ENCODE peak calls at places on chromosomes 11 and 22, in ten cellular contexts. C is heart left ventricle; L is fibroblast of the aortic adventitia; U is substantia nigra; V is stimulated activated CD8-positive, alpha-beta memory T cell treated with anti-CD3 and anti-CD28 coated beads, Interleukin-15, amount 100 ng/mL, for 4 hours; H is fibroblast of pulmonary artery; F is NCI-H69; D is renal cortical epithelial cell; I is stomach; S is stimulated activated CD4-positive, alpha-beta T cell treated with anti-CD3 and anti-CD28 coated beads, Interleukin-4, amount 100 ng/mL, for 24 hours. A is an unnamed sample.

GRCh38 chr11:105910095-105910715 is 111.8 kb downstream of the MSANTD4 start:
- DNase-seq in C (no peak), L (no peak), U (no peak), V (no peak), H (peak), F (no peak), D (peak), I (no peak), S (no peak), A (no peak)

GRCh38 chr22:21587803-21588611 is 20.5 kb downstream of the UBE2L3 start:
- DNase-seq in C (no peak), L (peak), U (no peak), V (no peak), H (peak), F (no peak), D (no peak), I (no peak), S (peak), A (no peak)

GRCh38 chr11:121352301-121352891 is 59.8 kb downstream of the SC5D start:
- DNase-seq in C (no peak), L (no peak), U (no peak), V (no peak), H (no peak), F (peak), D (no peak), I (no peak), S (no peak), A (no peak)

GRCh38 chr22:31244943-31245451 is 32.9 kb downstream of the LIMK2 start:
- DNase-seq in C (no peak), L (no peak), U (no peak), V (no peak), H (no peak), F (no peak), D (no peak), I (no peak), S (no peak), A (no peak)

GRCh38 chr11:1745701-1746320 is 4.6 kb downstream of the IFITM10 start:
- DNase-seq in C (no peak), L (no peak), U (no peak), V (no peak), H (no peak), F (no peak), D (no peak), I (no peak), S (no peak), A (no peak)

GRCh38 chr22:45905924-45906865 is 70.8 kb downstream of the WNT7B start:
- DNase-seq in C (no peak), L (peak), U (no peak), V (no peak), H (peak), F (peak), D (peak), I (no peak), S (no peak), A (no peak)

GRCh38 chr22:49509016-49509415 is 318.7 kb downstream of the BRD1 start:
- DNase-seq in C (no peak), L (no peak), U (no peak), V (no peak), H (no peak), F (no peak), D (no peak), I (peak), S (no peak), A (no peak)

GRCh38 chr11:1820463-1821325 is 14.1 kb upstream of the SYT8 start:
- DNase-seq in C (no peak), L (peak), U (no peak), V (no peak), H (peak), F (no peak), D (peak), I (no peak), S (no peak), A (no peak)

GRCh38 chr11:1205121-1205986 is 17.5 kb upstream of the MUC5B start:
- DNase-seq in C (no peak), L (no peak), U (no peak), V (no peak), H (no peak), F (no peak), D (no peak), I (no peak), S (no peak), A (peak)

GRCh38 chr11:78560826-78561484 is 13.7 kb downstream of the NARS2 start:
- DNase-seq in C (no peak), L (peak), U (no peak), V (no peak), H (peak), F (peak), D (peak), I (no peak), S (no peak), A (no peak)

GRCh38 chr11:117706322-117706814 is 90.6 kb downstream of the DSCAML1 start:
- DNase-seq in C (no peak), L (no peak), U (no peak), V (no peak), H (no peak), F (no peak), D (no peak), I (no peak), S (no peak), A (no peak)

GRCh38 chr11:120219935-120220746 is 9.3 kb downstream of the OAF start:
- DNase-seq in C (peak), L (no peak), U (no peak), V (no peak), H (no peak), F (no peak), D (no peak), I (no peak), S (no peak), A (no peak)

GRCh38 chr22:27438271-27438980 is 363.1 kb downstream of the MN1 start:
- DNase-seq in C (no peak), L (peak), U (no peak), V (no peak), H (no peak), F (peak), D (no peak), I (peak), S (no peak), A (peak)

GRCh38 chr11:78050964-78051831 is 12.5 kb upstream of the THRSP start:
- DNase-seq in C (no peak), L (peak), U (no peak), V (no peak), H (peak), F (no peak), D (peak), I (no peak), S (no peak), A (no peak)

GRCh38 chr11:125092669-125093068 is 18.8 kb downstream of the TMEM218 start:
- DNase-seq in C (no peak), L (no peak), U (no peak), V (no peak), H (no peak), F (no peak), D (no peak), I (no peak), S (no peak), A (no peak)

GRCh38 chr11:77299528-77299993 is 1.9 kb downstream of the GDPD4 start:
- DNase-seq in C (no peak), L (no peak), U (no peak), V (no peak), H (no peak), F (peak), D (peak), I (peak), S (no peak), A (no peak)

GRCh38 chr11:93051181-93051580 is 81.7 kb downstream of the MTNR1B start:
- DNase-seq in C (no peak), L (peak), U (no peak), V (no peak), H (peak), F (no peak), D (no peak), I (no peak), S (no peak), A (no peak)

A was measured in ovary.